ENCODE peak calls at places on chromosomes 13 and 19, in seven cellular contexts. K is H1, J is A549, M is K562, E is HepG2, B is HCT116, P is GM12878. Q is an unnamed sample.

GRCh38 chr13:20498129-20498528 is 27.5 kb downstream of the CRYL1 start:
- DNase-seq in B (no peak), P (no peak), J (no peak), M (no peak), K (no peak), E (no peak), Q (no peak)

GRCh38 chr19:33678796-33679195 is 57.0 kb downstream of the CHST8 start:
- DNase-seq in M (no peak), P (no peak), K (no peak), E (no peak), J (no peak), B (no peak), Q (no peak)

GRCh38 chr13:34201050-34201913 is 383.3 kb downstream of the RFC3 start:
- DNase-seq in E (peak), B (no peak), K (no peak), M (no peak), J (peak), P (no peak), Q (peak)

GRCh38 chr13:38951525-38952313 is 38.9 kb downstream of the STOML3 start:
- DNase-seq in P (no peak), M (no peak), E (no peak), K (no peak), B (no peak), J (no peak), Q (no peak)

GRCh38 chr13:52061587-52061986 is 37.1 kb downstream of the UTP14C start:
- DNase-seq in M (no peak), K (no peak), J (no peak), P (no peak), E (no peak), B (no peak), Q (no peak)

GRCh38 chr13:111395511-111396393 is 75.3 kb downstream of the TEX29 start:
- DNase-seq in B (no peak), P (no peak), M (no peak), K (no peak), J (no peak), E (no peak), Q (no peak)

GRCh38 chr19:58561373-58562125 is 3.1 kb upstream of the UBE2M start:
- DNase-seq in M (no peak), B (no peak), K (no peak), E (no peak), J (no peak), P (no peak), Q (no peak)

GRCh38 chr13:27014406-27015359 is 156.9 kb downstream of the USP12 start:
- DNase-seq in M (no peak), K (no peak), J (no peak), E (no peak), B (no peak), P (no peak), Q (no peak)

GRCh38 chr19:20964798-20965197 is 41.7 kb downstream of the ZNF85 start:
- DNase-seq in J (no peak), E (peak), K (peak), P (no peak), M (peak), B (no peak), Q (no peak)

GRCh38 chr13:104043184-104043583 is 977.0 kb upstream of the SLC10A2 start:
- DNase-seq in J (no peak), M (no peak), K (no peak), E (no peak), P (no peak), B (no peak), Q (peak)

GRCh38 chr19:33373701-33374405 is at the start of gene CEBPG:
- DNase-seq in E (no peak), B (no peak), P (no peak), M (peak), J (no peak), K (no peak), Q (peak)

GRCh38 chr19:50040967-50041366 is 15.2 kb downstream of the ZNF473 start:
- DNase-seq in P (no peak), E (no peak), B (no peak), K (no peak), M (no peak), J (no peak), Q (no peak)

GRCh38 chr13:41942462-41943094 is 18.3 kb downstream of the VWA8 start:
- DNase-seq in B (no peak), E (no peak), K (no peak), M (peak), J (peak), P (no peak), Q (peak)

GRCh38 chr19:13164370-13165090 is 14.3 kb downstream of the IER2 start:
- DNase-seq in P (no peak), K (peak), M (peak), J (peak), E (peak), B (no peak), Q (peak)
- TF ChIP-seq CEBPB in P (no peak), K (no peak), M (no peak), J (no peak), E (no peak), B (no peak), Q (no peak)

DNA sequence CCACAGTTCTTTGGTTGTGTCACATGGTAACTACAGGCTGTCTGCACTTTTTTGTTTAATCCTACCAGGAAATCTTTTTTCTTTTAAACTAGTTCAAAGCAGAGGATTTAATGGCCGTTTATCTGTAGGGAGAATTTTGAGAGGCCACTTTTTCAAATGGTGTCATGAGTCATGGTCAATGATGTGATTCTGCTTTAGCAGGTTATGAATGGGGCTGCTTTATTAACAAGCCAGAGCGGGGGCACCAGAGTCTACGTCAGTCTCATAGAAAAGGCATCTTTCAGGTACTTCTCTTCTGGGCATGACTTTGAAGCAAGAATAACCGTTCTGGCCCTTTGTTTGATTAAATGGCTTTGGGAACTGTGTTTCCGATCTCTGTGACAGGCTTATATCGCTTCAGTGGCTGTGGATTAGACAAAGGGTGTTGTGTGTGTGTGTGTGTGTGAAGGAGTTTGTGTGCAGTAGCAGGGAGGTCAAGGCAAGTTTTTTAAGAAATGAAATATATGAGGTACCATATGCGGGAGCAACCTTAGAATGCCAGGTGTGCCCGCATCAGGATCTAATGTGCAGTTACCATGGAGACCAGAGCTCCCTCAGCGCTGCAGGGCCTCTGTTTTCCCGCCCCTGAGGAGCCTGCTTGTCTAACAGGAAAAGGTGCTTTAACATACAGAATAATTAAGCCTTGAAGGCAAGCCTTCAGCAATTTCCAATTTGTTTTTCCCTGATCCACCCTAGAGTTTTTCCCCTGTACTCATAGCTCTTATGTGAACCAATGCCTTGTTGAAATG is 120.5 kb downstream of the KATNAL1 start:
- DNase-seq in P (no peak), M (no peak), K (no peak), J (no peak), B (no peak), E (no peak), Q (peak)
- TF ChIP-seq CEBPB in P (no peak), M (no peak), K (no peak), J (no peak), B (no peak), E (no peak), Q (no peak)

DNA sequence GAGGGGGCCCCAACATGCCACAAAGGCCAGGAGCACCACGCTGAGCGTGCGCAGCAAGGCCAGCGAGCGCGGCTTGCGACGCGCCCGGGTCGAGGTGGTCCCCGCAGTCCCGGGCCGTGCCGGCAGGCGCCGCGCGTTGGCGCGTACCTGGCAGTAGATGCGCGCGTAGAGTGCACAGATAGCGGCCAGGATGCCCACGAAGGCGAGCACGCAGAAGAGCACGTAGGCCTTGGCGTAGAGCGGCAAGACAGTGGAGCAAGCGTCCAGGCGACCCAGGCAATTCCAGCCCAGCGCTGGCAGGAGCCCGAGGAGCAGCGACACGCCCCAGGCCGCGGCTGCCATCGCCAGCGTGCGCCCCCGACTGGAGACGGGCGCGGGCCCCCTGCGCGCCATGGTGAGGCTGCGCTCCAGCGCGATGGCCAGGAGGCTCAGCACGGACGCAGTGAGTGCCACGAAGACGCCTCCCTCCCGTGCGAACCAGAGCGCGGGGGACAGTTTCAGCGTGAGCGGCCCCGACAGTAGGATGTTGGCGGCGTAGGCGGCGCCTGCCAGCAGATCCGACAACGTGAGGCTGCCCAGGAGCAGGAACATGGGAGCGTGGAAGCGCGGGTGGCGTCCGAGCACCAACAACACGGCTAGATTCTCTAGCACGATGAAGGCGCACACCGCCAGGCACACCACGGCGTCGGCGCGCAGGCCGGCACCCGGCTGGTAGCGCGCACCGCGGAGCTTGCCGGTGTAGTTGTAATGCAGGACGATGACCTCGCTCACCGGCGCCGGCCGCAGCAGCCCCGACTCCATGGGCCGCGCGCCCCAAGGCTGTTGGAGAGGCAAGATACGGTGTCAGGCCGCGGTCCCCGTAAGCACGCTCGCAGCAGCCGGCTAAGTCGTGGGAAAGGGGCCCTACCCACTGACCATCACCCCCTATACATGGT is 2.8 kb downstream of the S1PR5 start:
- DNase-seq in J (no peak), E (no peak), K (no peak), B (no peak), M (no peak), P (no peak), Q (no peak)
- TF ChIP-seq CEBPB in J (no peak), E (no peak), K (no peak), B (no peak), M (no peak), P (no peak), Q (no peak)

GRCh38 chr19:5016781-5017180 is 47.9 kb downstream of the KDM4B start:
- DNase-seq in E (no peak), J (no peak), B (no peak), K (no peak), P (no peak), M (peak), Q (no peak)
- TF ChIP-seq CEBPB in E (no peak), J (no peak), B (no peak), K (no peak), P (no peak), M (no peak), Q (no peak)

GRCh38 chr19:54609356-54609791 is 15.9 kb downstream of the LILRA1 start:
- DNase-seq in P (no peak), K (no peak), M (no peak), E (no peak), B (no peak), J (no peak), Q (no peak)
- TF ChIP-seq CEBPB in P (no peak), K (no peak), M (no peak), E (no peak), B (no peak), J (no peak), Q (no peak)

GRCh38 chr19:45050036-45050435 is 11.2 kb downstream of the CLASRP start:
- DNase-seq in P (no peak), E (no peak), K (no peak), J (no peak), M (no peak), B (no peak), Q (no peak)
- TF ChIP-seq CEBPB in P (no peak), E (no peak), K (no peak), J (no peak), M (no peak), B (no peak), Q (no peak)

GRCh38 chr13:50798923-50799322 is 44.6 kb downstream of the DLEU7 start:
- DNase-seq in E (no peak), M (no peak), P (no peak), J (no peak), B (no peak), K (no peak), Q (no peak)
- TF ChIP-seq CEBPB in E (no peak), M (no peak), P (no peak), J (no peak), B (no peak), K (no peak), Q (no peak)

Q was measured in IMR-90.